ENCODE peak calls at places on chromosome 7, in four cellular contexts. One of them, this sample, is unnamed.

GRCh38 chr7:75966209-75966961 is 28.0 kb downstream of the TMEM120A start:
- DNase-seq in kidney epithelial cell: no peak
- DNase-seq in kidney: peak; percentile 86
- DNase-seq in H1: no peak
- DNase-seq in this sample: no peak

GRCh38 chr7:88111136-88111748 is 108.6 kb downstream of the SRI start:
- DNase-seq in kidney epithelial cell: no peak
- DNase-seq in H1: no peak
- DNase-seq in kidney: no peak
- DNase-seq in this sample: peak; percentile 46

GRCh38 chr7:116426428-116427156 is 72.9 kb upstream of the CAV2 start:
- DNase-seq in H1: no peak
- DNase-seq in kidney: no peak
- DNase-seq in kidney epithelial cell: peak; percentile 60
- DNase-seq in this sample: peak; percentile 63

GRCh38 chr7:91005861-91006260 is 258.4 kb upstream of the FZD1 start:
- DNase-seq in H1: no peak
- DNase-seq in kidney epithelial cell: no peak
- DNase-seq in kidney: no peak
- DNase-seq in this sample: no peak

GRCh38 chr7:113015038-113015645 is 71.5 kb downstream of the GPR85 start:
- DNase-seq in H1: no peak
- DNase-seq in kidney: no peak
- DNase-seq in kidney epithelial cell: no peak
- DNase-seq in this sample: peak; percentile 27

GRCh38 chr7:136741941-136742340 is 126.5 kb upstream of the CHRM2 start:
- DNase-seq in kidney: no peak
- DNase-seq in H1: no peak
- DNase-seq in kidney epithelial cell: no peak
- DNase-seq in this sample: no peak

GRCh38 chr7:130381468-130382312 is 1.4 kb downstream of the CPA1 start:
- DNase-seq in H1: peak; percentile 36
- DNase-seq in kidney epithelial cell: no peak
- DNase-seq in kidney: no peak
- DNase-seq in this sample: no peak

GRCh38 chr7:8783229-8783628 is 349.8 kb downstream of the NXPH1 start:
- DNase-seq in H1: no peak
- DNase-seq in kidney epithelial cell: no peak
- DNase-seq in kidney: no peak
- DNase-seq in this sample: no peak

GRCh38 chr7:137909042-137909441 is 62.3 kb upstream of the DGKI start:
- DNase-seq in kidney epithelial cell: no peak
- DNase-seq in kidney: no peak
- DNase-seq in H1: no peak
- DNase-seq in this sample: no peak

GRCh38 chr7:127578036-127578684 is 7.2 kb downstream of the GCC1 start:
- DNase-seq in H1: no peak
- DNase-seq in kidney: no peak
- DNase-seq in kidney epithelial cell: no peak
- DNase-seq in this sample: no peak

GRCh38 chr7:93601363-93601762 is 26.8 kb upstream of the CALCR start:
- DNase-seq in H1: no peak
- DNase-seq in kidney: no peak
- DNase-seq in kidney epithelial cell: no peak
- DNase-seq in this sample: no peak
- TF ChIP-seq CTCF in H1: no peak
- TF ChIP-seq CTCF in kidney: no peak
- TF ChIP-seq CTCF in kidney epithelial cell: no peak
- TF ChIP-seq CTCF in this sample: no peak

DNA sequence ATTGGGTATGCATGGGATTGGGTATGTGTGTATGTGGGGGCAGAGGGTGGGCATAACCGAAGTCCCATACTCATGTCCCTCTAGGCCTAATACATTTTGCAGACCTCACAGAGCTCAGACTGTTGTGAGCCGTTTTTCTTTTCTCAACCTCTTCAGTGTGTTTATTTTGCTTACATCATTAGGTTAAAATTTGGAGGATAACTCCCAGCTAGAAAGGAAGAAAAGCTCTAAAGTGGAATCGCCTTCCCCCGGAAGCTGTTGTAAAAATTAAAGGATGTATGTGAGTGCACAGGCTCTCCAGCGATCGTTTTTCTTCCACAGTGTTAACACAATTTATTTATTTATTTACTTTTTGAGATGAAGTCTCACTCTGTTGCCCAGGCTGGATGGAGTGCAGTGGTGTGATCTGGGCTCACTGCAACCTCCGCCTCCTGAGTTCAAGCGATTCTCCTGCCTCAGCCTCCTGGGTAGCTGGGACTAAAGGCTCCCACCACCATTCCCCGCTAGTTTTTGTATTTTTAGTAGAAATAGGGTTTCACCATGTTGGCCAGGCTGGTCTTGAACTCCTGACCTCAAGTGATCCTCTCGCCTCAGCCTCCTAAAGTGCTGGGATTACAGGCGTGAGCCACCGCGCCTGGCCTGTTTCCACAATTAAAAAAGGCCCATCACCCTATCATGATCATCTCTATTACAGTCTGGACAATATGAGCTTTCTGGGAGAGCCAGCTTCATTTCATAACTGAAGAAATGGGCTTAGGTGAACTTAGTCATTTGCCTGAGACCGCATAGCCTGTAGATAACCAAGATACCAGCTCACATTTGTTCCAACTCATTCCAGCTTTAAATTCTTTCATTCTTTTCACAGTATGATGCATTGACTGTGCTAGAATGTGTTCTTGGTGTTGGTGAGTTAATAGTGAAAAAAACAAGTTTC is 1.7 kb upstream of the H2AZ2 start:
- DNase-seq in kidney epithelial cell: no peak
- DNase-seq in H1: no peak
- DNase-seq in kidney: no peak
- DNase-seq in this sample: no peak
- H3K4me3 ChIP-seq in kidney epithelial cell: no peak overlapping the region
- H3K4me3 ChIP-seq in H1: peak overlapping the region; percentile 77
- H3K4me3 ChIP-seq in kidney: no peak overlapping the region
- H3K4me3 ChIP-seq in this sample: peak overlapping the region; percentile 75

GRCh38 chr7:151351027-151351426 is 9.4 kb downstream of the NUB1 start:
- DNase-seq in H1: no peak
- DNase-seq in kidney: no peak
- DNase-seq in kidney epithelial cell: no peak
- DNase-seq in this sample: no peak
- TF ChIP-seq CTCF in H1: peak; percentile 76
- TF ChIP-seq CTCF in kidney: no peak
- TF ChIP-seq CTCF in kidney epithelial cell: peak; percentile 38
- TF ChIP-seq CTCF in this sample: peak; percentile 33

GRCh38 chr7:151088856-151089699 is 2.8 kb downstream of the AGAP3 start:
- DNase-seq in kidney: peak; percentile 89
- DNase-seq in H1: no peak
- DNase-seq in kidney epithelial cell: no peak
- DNase-seq in this sample: no peak
- H3K4me3 ChIP-seq in kidney: peak overlapping the region; percentile 79
- H3K4me3 ChIP-seq in H1: peak overlapping the region; percentile 67
- H3K4me3 ChIP-seq in kidney epithelial cell: peak overlapping the region; percentile 81
- H3K4me3 ChIP-seq in this sample: peak overlapping the region; percentile 93